ENCODE peak calls at places on chromosomes 3 and 15, in four cellular contexts. Q is RPMI7951, J is WTC11, S is NCI-H2029 treated with DMSO at 0.1 percent for 48 hours. W is an unnamed sample.

GRCh38 chr3:80663426-80663825 is 895.6 kb upstream of the ROBO1 start:
- DNase-seq in Q (no peak), J (no peak), S (no peak), W (no peak)

GRCh38 chr3:79140718-79141117 is 627.1 kb downstream of the ROBO1 start:
- DNase-seq in Q (peak; percentile 9), J (no peak), S (no peak), W (no peak)

GRCh38 chr3:188287339-188287738 is 133.4 kb downstream of the LPP start:
- DNase-seq in Q (no peak), J (no peak), S (no peak), W (no peak)

GRCh38 chr3:101142160-101142559 is 148.9 kb upstream of the ABI3BP start:
- DNase-seq in Q (no peak), J (no peak), S (no peak), W (no peak)

GRCh38 chr15:37698679-37699078 is 235.8 kb upstream of the TMCO5A start:
- DNase-seq in Q (peak; percentile 63), J (no peak), S (no peak), W (peak; percentile 29)

GRCh38 chr3:46861293-46861995 is 1.8 kb downstream of the MYL3 start:
- DNase-seq in Q (no peak), J (peak; percentile 8), S (no peak), W (no peak)

GRCh38 chr3:45565341-45565740 is 29.2 kb upstream of the LIMD1 start:
- DNase-seq in Q (no peak), J (no peak), S (no peak), W (no peak)

GRCh38 chr3:125109541-125109925 is 53.7 kb upstream of the HEG1 start:
- DNase-seq in Q (no peak), J (no peak), S (no peak), W (no peak)

GRCh38 chr3:19769694-19770093 is 164.3 kb downstream of the EFHB start:
- DNase-seq in Q (no peak), J (no peak), S (no peak), W (no peak)

GRCh38 chr3:17905996-17906395 is 163.6 kb upstream of the TBC1D5 start:
- DNase-seq in Q (peak; percentile 17), J (no peak), S (no peak), W (peak; percentile 2)

GRCh38 chr3:128859573-128860154 is 19.8 kb upstream of the ACAD9 start:
- DNase-seq in Q (no peak), J (no peak), S (no peak), W (no peak)

GRCh38 chr3:158709666-158710083 is 22.6 kb downstream of the RARRES1 start:
- DNase-seq in Q (peak; percentile 99), J (no peak), S (no peak), W (peak; percentile 47)

GRCh38 chr3:51591231-51591630 is 52.7 kb downstream of the RAD54L2 start:
- DNase-seq in Q (no peak), J (no peak), S (no peak), W (no peak)

W was measured in MCF 10A.